ENCODE peak calls at places on chromosome 18, in five cellular contexts. W is heart left ventricle, G is cardiac muscle cell, C is right cardiac atrium, R is heart right ventricle. L is an unnamed sample. For H3K4me1, the result is how much of the 10 kb centered on the place peaks cover.

GRCh38 chr18:10234281-10234680 is 220.2 kb upstream of the APCDD1 start:
- DNase-seq in G (peak), W (no peak), C (no peak), R (no peak), L (no peak)

GRCh38 chr18:80247403-80247916 is at the start of gene PARD6G:
- DNase-seq in R (peak), C (peak), G (peak), W (peak), L (peak)

GRCh38 chr18:3508576-3509559 is 58.9 kb downstream of the TGIF1 start:
- DNase-seq in W (no peak), R (no peak), C (no peak), G (no peak), L (no peak)

GRCh38 chr18:35045121-35045520 is 3.9 kb downstream of the MAPRE2 start:
- DNase-seq in W (no peak), R (no peak), C (no peak), G (peak), L (no peak)

GRCh38 chr18:34709631-34710429 is at the start of gene DTNA:
- DNase-seq in W (no peak), C (no peak), G (peak), R (no peak), L (no peak)

GRCh38 chr18:24009651-24010333 is 4.8 kb upstream of the TTC39C start:
- DNase-seq in W (no peak), G (no peak), R (no peak), C (no peak), L (peak)

GRCh38 chr18:68925268-68925667 is 127.4 kb downstream of the CCDC102B start:
- DNase-seq in C (no peak), G (peak), R (no peak), W (no peak), L (peak)

GRCh38 chr18:76394780-76395476 is 100.1 kb downstream of the ZNF516 start:
- DNase-seq in R (no peak), W (no peak), G (peak), C (no peak), L (no peak)

DNA sequence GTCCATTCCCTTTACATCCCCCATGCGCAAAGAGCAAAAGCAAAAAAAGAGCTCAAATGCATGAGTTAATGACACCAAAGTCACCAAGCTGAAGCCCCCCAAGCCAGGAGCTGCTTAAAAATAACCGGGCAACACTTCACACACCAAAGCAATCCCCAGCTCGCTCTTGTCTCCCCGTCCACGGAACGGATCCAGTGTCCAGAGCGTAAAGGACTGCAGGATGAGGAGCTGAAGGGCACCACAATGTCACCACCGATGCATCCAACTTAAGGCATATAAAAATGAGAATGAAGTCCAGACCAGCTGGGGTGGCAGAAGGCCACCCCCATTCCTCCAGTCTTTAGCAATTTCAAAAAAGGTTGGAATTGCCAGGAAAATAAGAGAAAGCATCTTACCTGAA is 8.7 kb downstream of the SMAD7 start:
- DNase-seq in G (no peak), W (no peak), R (no peak), C (no peak), L (peak)
- H3K4me1 ChIP-seq in G (half or more), W (half or more), R (half or more), C (under half), L (half or more)

DNA sequence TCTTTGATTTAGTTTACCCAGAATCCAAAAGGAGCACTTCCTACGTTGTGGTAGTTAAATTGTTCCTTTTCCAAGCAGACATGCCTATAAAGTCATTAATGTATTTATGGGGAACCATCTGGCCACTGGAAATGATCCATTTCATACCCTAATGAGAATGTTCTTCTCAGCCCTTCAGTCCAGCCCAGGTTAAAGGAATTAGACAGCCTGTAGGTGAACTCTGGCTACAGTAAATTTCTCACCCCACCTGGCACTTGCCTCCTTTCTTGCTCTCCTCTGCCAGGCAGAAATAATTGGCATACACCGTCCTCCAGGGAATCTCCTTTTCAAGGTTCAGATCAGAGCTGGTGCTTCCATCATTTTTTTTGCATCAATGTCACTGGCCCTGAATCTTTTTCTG is 121.1 kb downstream of the SETBP1 start:
- DNase-seq in C (no peak), W (no peak), R (no peak), G (no peak), L (no peak)
- H3K4me1 ChIP-seq in C (under half), W (under half), R (under half), G (half or more), L (half or more)

DNA sequence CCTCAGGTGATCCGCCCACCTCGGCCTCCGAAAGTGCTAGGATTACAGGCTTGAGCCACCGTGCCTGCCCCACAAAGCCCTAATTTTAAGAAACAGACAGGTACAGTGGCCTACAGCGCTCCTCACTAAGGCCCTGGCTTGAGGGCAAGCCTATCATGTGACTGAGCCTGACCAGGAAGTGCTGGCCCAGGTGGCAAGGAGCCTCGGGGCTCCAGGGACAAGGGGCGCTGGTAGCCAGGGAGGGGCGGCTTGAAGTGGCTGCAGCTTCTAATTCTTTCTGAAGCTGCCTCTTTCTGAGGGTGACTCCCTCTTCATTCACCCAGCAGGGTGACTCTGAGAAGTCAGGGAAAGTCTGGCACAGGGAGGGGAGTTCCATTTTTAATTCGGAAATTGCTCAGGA is 115.8 kb downstream of the FAM210A start:
- DNase-seq in C (no peak), G (no peak), R (no peak), W (no peak), L (peak)
- H3K4me1 ChIP-seq in C (under half), G (under half), R (half or more), W (under half), L (under half)

GRCh38 chr18:2448565-2449151 is 122.6 kb downstream of the METTL4 start:
- DNase-seq in R (no peak), W (no peak), C (no peak), G (peak), L (no peak)
- H3K4me1 ChIP-seq in R (under half), W (under half), C (under half), G (under half), L (under half)

GRCh38 chr18:22872894-22873537 is 60.1 kb upstream of the RBBP8 start:
- DNase-seq in C (no peak), G (peak), R (no peak), W (no peak), L (peak)
- H3K4me1 ChIP-seq in C (under half), G (under half), R (under half), W (under half), L (under half)

L was measured in MM.1S.